ENCODE peak calls at places on chromosomes 4 and X, in ten cellular contexts. X is central memory CD4-positive, alpha-beta T cell; C is NCI-H1092; E is activated CD8-positive, alpha-beta memory T cell treated with anti-CD3 and anti-CD28 coated beads for 48 hours; L is retina; W is Calu3; V is fibroblast of the conjunctiva; B is left ventricle myocardium inferior; Z is AML-193; Q is CD8-positive, alpha-beta memory T cell. N is an unnamed sample.

GRCh38 chr4:20364969-20365368 is 113.3 kb downstream of the SLIT2 start:
- DNase-seq in X (no peak), C (no peak), E (no peak), L (no peak), W (no peak), V (no peak), B (no peak), Z (no peak), Q (no peak), N (no peak)

GRCh38 chr4:33088713-33089112 is 2368.5 kb downstream of the PCDH7 start:
- DNase-seq in X (no peak), C (no peak), E (no peak), L (no peak), W (no peak), V (peak), B (no peak), Z (no peak), Q (no peak), N (no peak)

GRCh38 chr4:74968456-74969164 is 35.7 kb downstream of the PARM1 start:
- DNase-seq in X (no peak), C (no peak), E (no peak), L (no peak), W (no peak), V (no peak), B (no peak), Z (no peak), Q (no peak), N (no peak)

GRCh38 chrX:17531500-17531899 is 156.5 kb downstream of the NHS start:
- DNase-seq in X (no peak), C (no peak), E (no peak), L (no peak), W (no peak), V (no peak), B (no peak), Z (no peak), Q (no peak), N (no peak)

GRCh38 chr4:140976768-140977167 is 156.5 kb downstream of the RNF150 start:
- DNase-seq in X (no peak), C (no peak), E (no peak), L (no peak), W (no peak), V (no peak), B (no peak), Z (no peak), Q (no peak), N (no peak)

GRCh38 chrX:1205681-1206611 is 6.5 kb downstream of the CRLF2 start:
- DNase-seq in X (peak), C (no peak), E (no peak), L (peak), W (peak), V (peak), B (no peak), Z (no peak), Q (peak), N (peak)

GRCh38 chr4:957581-958313 is 15.6 kb downstream of the DGKQ start:
- DNase-seq in X (no peak), C (no peak), E (no peak), L (no peak), W (no peak), V (no peak), B (no peak), Z (no peak), Q (no peak), N (no peak)

GRCh38 chr4:38489924-38490639 is 173.9 kb upstream of the KLF3 start:
- DNase-seq in X (peak), C (no peak), E (no peak), L (peak), W (peak), V (no peak), B (no peak), Z (no peak), Q (peak), N (no peak)

GRCh38 chr4:13538427-13538973 is 5.8 kb downstream of the NKX3-2 start:
- DNase-seq in X (no peak), C (no peak), E (no peak), L (no peak), W (no peak), V (no peak), B (no peak), Z (no peak), Q (no peak), N (no peak)

GRCh38 chr4:147924604-147925412 is 192.9 kb downstream of the ARHGAP10 start:
- DNase-seq in X (no peak), C (no peak), E (no peak), L (peak), W (peak), V (no peak), B (no peak), Z (no peak), Q (no peak), N (peak)

GRCh38 chr4:38023347-38024202 is 63.4 kb downstream of the PTTG2 start:
- DNase-seq in X (no peak), C (no peak), E (no peak), L (no peak), W (no peak), V (no peak), B (no peak), Z (no peak), Q (no peak), N (no peak)

GRCh38 chrX:10296581-10296980 is 139.8 kb downstream of the CLCN4 start:
- DNase-seq in X (no peak), C (no peak), E (no peak), L (no peak), W (no peak), V (peak), B (no peak), Z (no peak), Q (no peak), N (no peak)

GRCh38 chrX:39718951-39719350 is 378.8 kb downstream of the BCOR start:
- DNase-seq in X (no peak), C (no peak), E (no peak), L (no peak), W (no peak), V (no peak), B (no peak), Z (no peak), Q (no peak), N (no peak)

GRCh38 chr4:186693159-186693815 is 30.4 kb downstream of the FAT1 start:
- DNase-seq in X (no peak), C (no peak), E (no peak), L (no peak), W (peak), V (peak), B (peak), Z (no peak), Q (no peak), N (peak)

N was measured in RKO.